ENCODE peak calls at places on chromosome 19, in four cellular contexts. W is HL-60, L is T-helper 17 cell, Y is Panc1. G is an unnamed sample.

GRCh38 chr19:55624109-55625003 is at the start of gene ZNF784:
- DNase-seq in W (peak), Y (no peak), L (peak), G (peak)

GRCh38 chr19:32041681-32042292 is 303.6 kb upstream of the ZNF507 start:
- DNase-seq in L (no peak), Y (no peak), W (peak), G (no peak)

GRCh38 chr19:55519461-55520311 is 17.2 kb downstream of the SBK2 start:
- DNase-seq in L (no peak), W (no peak), Y (peak), G (no peak)

GRCh38 chr19:54644056-54644455 is 13.8 kb downstream of the LILRB1 start:
- DNase-seq in Y (no peak), L (no peak), W (no peak), G (no peak)

GRCh38 chr19:40400521-40400920 is 10.5 kb upstream of the HIPK4 start:
- DNase-seq in L (no peak), Y (no peak), W (no peak), G (no peak)

GRCh38 chr19:13817018-13817614 is 21.9 kb downstream of the ZSWIM4 start:
- DNase-seq in Y (no peak), L (no peak), W (no peak), G (no peak)

GRCh38 chr19:46717716-46718143 is 816 bp upstream of the PRKD2 start:
- DNase-seq in L (no peak), Y (no peak), W (peak), G (no peak)

GRCh38 chr19:43636121-43636683 is 3.4 kb downstream of the CADM4 start:
- DNase-seq in W (no peak), L (no peak), Y (no peak), G (no peak)

GRCh38 chr19:18478545-18479311 is 40.8 kb upstream of the ISYNA1 start:
- DNase-seq in L (peak), Y (no peak), W (peak), G (peak)

G was measured in Calu3.